ENCODE peak calls at places on chromosomes 4 and X, in six cellular contexts. D, G, A, K, U and R are unnamed samples.

GRCh38 chr4:186297013-186297645 is 31.1 kb downstream of the F11 start:
- DNase-seq in A (no peak), U (no peak), G (peak), K (no peak), D (peak), R (no peak)

GRCh38 chr4:166091914-166092510 is 219.0 kb downstream of the TLL1 start:
- DNase-seq in K (no peak), U (no peak), D (peak), A (no peak), G (peak), R (no peak)

GRCh38 chr4:183362916-183363542 is 40.8 kb upstream of the CLDN24 start:
- DNase-seq in K (no peak), G (peak), D (peak), A (no peak), U (no peak), R (no peak)

GRCh38 chrX:114675365-114675764 is 91.5 kb downstream of the HTR2C start:
- DNase-seq in U (no peak), D (peak), K (no peak), G (no peak), A (no peak), R (no peak)

GRCh38 chr4:101919373-101919977 is 128.9 kb downstream of the BANK1 start:
- DNase-seq in D (no peak), U (no peak), G (no peak), K (no peak), A (no peak), R (no peak)

GRCh38 chr4:148452970-148453369 is 10.8 kb upstream of the NR3C2 start:
- DNase-seq in K (no peak), U (no peak), A (no peak), D (no peak), G (no peak), R (no peak)

GRCh38 chr4:95288552-95288951 is 260.2 kb downstream of the UNC5C start:
- DNase-seq in K (no peak), G (no peak), D (no peak), A (no peak), U (no peak), R (no peak)

GRCh38 chrX:40663078-40663740 is 15.8 kb upstream of the CXorf38 start:
- DNase-seq in G (no peak), U (no peak), D (no peak), A (no peak), K (no peak), R (no peak)

GRCh38 chrX:37776283-37776986 is 3.4 kb upstream of the CYBB start:
- DNase-seq in A (no peak), U (no peak), K (no peak), G (no peak), D (no peak), R (no peak)

GRCh38 chr4:150236626-150237025 is 158.4 kb downstream of the DCLK2 start:
- DNase-seq in K (no peak), A (no peak), G (peak), U (no peak), D (no peak), R (no peak)

GRCh38 chr4:133802741-133803140 is 398.8 kb downstream of the PABPC4L start:
- DNase-seq in K (no peak), G (peak), A (no peak), U (no peak), D (peak), R (no peak)

GRCh38 chr4:23728393-23728792 is 161.5 kb downstream of the PPARGC1A start:
- DNase-seq in D (peak), K (no peak), U (no peak), A (no peak), G (peak), R (no peak)

GRCh38 chr4:71270901-71271300 is 67.9 kb upstream of the SLC4A4 start:
- DNase-seq in U (no peak), G (peak), K (no peak), A (no peak), D (peak), R (no peak)

GRCh38 chr4:80307183-80307735 is 28.3 kb upstream of the CFAP299 start:
- DNase-seq in K (no peak), U (no peak), A (no peak), G (peak), D (peak), R (no peak)

GRCh38 chr4:6109842-6110560 is 90.3 kb downstream of the JAKMIP1 start:
- DNase-seq in K (peak), G (peak), U (no peak), A (no peak), D (no peak), R (no peak)

GRCh38 chr4:2298548-2298991 is 36.7 kb upstream of the MXD4 start:
- DNase-seq in K (no peak), A (peak), U (no peak), G (no peak), D (no peak), R (no peak)

GRCh38 chr4:53990641-53991040 is 73.8 kb downstream of the CHIC2 start:
- DNase-seq in G (peak), D (peak), U (no peak), A (no peak), K (no peak), R (no peak)

GRCh38 chrX:55187281-55187680 is 32.9 kb upstream of the PAGE5 start:
- DNase-seq in A (no peak), U (no peak), G (peak), K (no peak), D (no peak), R (no peak)

GRCh38 chrX:129732857-129733256 is 5.9 kb upstream of the XPNPEP2 start:
- DNase-seq in K (no peak), D (no peak), G (no peak), A (no peak), U (no peak), R (no peak)

GRCh38 chrX:124354648-124355047 is 8.3 kb downstream of the SH2D1A start:
- DNase-seq in G (peak), D (no peak), A (no peak), U (no peak), K (no peak), R (no peak)

DNA sequence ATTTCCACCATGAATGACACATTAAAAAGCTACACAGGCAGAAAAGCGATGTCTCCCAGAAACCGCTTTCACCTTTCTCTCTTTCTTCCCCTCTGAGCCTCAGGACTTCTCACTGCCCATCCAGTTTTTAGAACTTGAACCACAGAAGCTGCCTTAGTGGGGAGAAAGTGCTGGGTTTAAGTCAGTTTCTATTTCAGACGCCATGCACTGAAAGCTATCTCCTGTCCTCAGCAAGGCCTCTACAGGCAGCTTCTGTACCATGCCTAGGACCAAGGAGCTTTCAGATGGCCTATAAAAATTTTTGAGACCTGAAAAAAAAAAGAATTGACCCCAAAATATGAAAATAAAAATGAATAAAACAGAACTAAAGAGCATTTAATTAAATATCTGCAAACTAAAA is 34.5 kb downstream of the RAB33B start:
- DNase-seq in A (no peak), G (no peak), K (no peak), U (no peak), D (no peak), R (no peak)
- H3K4me3 ChIP-seq in A (no peak), G (no peak), K (no peak), U (no peak), D (no peak), R (no peak)

GRCh38 chrX:47523297-47523696 is 37.7 kb upstream of the ARAF start:
- DNase-seq in U (peak), D (peak), A (peak), G (peak), K (peak), R (peak)
- H3K4me3 ChIP-seq in U (peak), D (peak), A (peak), G (peak), K (peak), R (peak)

GRCh38 chr4:111556141-111556781 is 589.0 kb upstream of the FAM241A start:
- DNase-seq in A (no peak), G (no peak), D (no peak), K (no peak), U (no peak), R (no peak)
- H3K4me3 ChIP-seq in A (no peak), G (no peak), D (no peak), K (no peak), U (no peak), R (no peak)

GRCh38 chr4:174096999-174097398 is 186.5 kb downstream of the FBXO8 start:
- DNase-seq in K (no peak), G (no peak), D (no peak), U (no peak), A (no peak), R (no peak)
- H3K4me3 ChIP-seq in K (no peak), G (no peak), D (no peak), U (no peak), A (no peak), R (no peak)

GRCh38 chrX:153055827-153056748 is at the start of gene PNMA3:
- DNase-seq in U (peak), D (no peak), G (no peak), K (no peak), A (no peak), R (no peak)
- H3K4me3 ChIP-seq in U (peak), D (no peak), G (no peak), K (no peak), A (no peak), R (peak)

GRCh38 chr4:120049732-120050494 is 16.7 kb downstream of the MAD2L1 start:
- DNase-seq in K (peak), A (peak), U (peak), D (peak), G (peak), R (peak)
- H3K4me3 ChIP-seq in K (peak), A (peak), U (peak), D (peak), G (no peak), R (peak)

GRCh38 chr4:86302242-86302641 is 57.6 kb downstream of the MAPK10 start:
- DNase-seq in U (no peak), D (peak), K (peak), A (no peak), G (peak), R (no peak)

GRCh38 chr4:86306816-86307215 is 53.0 kb downstream of the MAPK10 start:
- DNase-seq in A (no peak), D (peak), K (no peak), G (no peak), U (no peak), R (no peak)

DNA sequence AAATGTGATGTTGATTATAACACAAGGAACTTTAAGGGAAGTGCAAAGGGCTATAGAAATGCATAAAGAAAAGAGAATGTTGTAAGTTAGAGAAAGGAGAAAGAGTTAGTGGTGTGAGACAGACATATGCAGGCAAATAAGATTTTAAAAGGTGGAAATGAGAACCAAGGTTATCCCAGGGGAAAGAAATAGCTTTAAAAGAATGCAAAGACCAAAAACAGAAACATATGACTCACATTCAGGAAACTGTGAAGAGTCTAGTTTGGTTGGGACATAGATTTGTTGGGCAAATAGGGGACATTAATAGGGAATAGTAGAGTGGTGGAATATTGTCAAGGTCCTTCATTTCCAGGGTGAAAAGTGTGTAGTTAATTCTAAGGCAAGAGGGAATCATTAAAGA is 52.4 kb downstream of the MAPK10 start:
- DNase-seq in K (no peak), D (peak), G (no peak), A (no peak), U (no peak), R (no peak)
- H3K4me3 ChIP-seq in K (no peak), D (no peak), G (no peak), A (no peak), U (no peak), R (no peak)

GRCh38 chrX:13933851-13934250 is 95.8 kb downstream of the GEMIN8 start:
- DNase-seq in D (no peak), U (no peak), A (no peak), G (no peak), K (no peak), R (no peak)
- H3K4me3 ChIP-seq in D (no peak), U (no peak), A (no peak), G (no peak), K (no peak), R (no peak)

GRCh38 chr4:145619639-145619996 is 433 bp downstream of the MMAA start:
- DNase-seq in U (peak), G (peak), D (peak), A (peak), K (peak), R (no peak)
- H3K4me3 ChIP-seq in U (peak), G (peak), D (peak), A (peak), K (peak), R (peak)